ENCODE peak calls at places on chromosomes 3 and 15, in six cellular contexts. I is cardiac muscle cell; E is aorta; G is CD8-positive, alpha-beta T cell; Z is adrenal gland; J is adipocyte. R is an unnamed sample. For H3K4me1, the result is how much of the 10 kb centered on the place peaks cover.

GRCh38 chr3:41304603-41305002 is 105.3 kb downstream of the CTNNB1 start:
- DNase-seq in J (peak), Z (peak), I (peak), E (no peak), G (no peak), R (no peak)

GRCh38 chr3:183285828-183286457 is 32.9 kb downstream of the B3GNT5 start:
- DNase-seq in I (peak), J (peak), E (peak), G (peak), Z (peak), R (peak)

GRCh38 chr3:182435860-182436259 is 357.4 kb upstream of the ATP11B start:
- DNase-seq in I (no peak), G (no peak), E (no peak), J (no peak), Z (no peak), R (no peak)

GRCh38 chr3:99429501-99429900 is 208.9 kb upstream of the COL8A1 start:
- DNase-seq in I (no peak), Z (no peak), G (no peak), J (peak), E (no peak), R (no peak)

GRCh38 chr3:4849136-4849535 is 130.1 kb upstream of the BHLHE40 start:
- DNase-seq in Z (no peak), J (no peak), G (no peak), E (no peak), I (no peak), R (no peak)

GRCh38 chr15:81271761-81272644 is 51.9 kb downstream of the STARD5 start:
- DNase-seq in Z (no peak), I (no peak), J (no peak), E (no peak), G (no peak), R (no peak)

GRCh38 chr15:81098884-81099601 is 35.0 kb upstream of the CFAP161 start:
- DNase-seq in J (no peak), E (no peak), G (no peak), I (peak), Z (peak), R (no peak)

GRCh38 chr15:41286665-41287333 is 45.6 kb downstream of the OIP5 start:
- DNase-seq in I (peak), J (peak), G (no peak), E (no peak), Z (peak), R (no peak)

GRCh38 chr3:120855665-120856437 is 52.2 kb upstream of the STXBP5L start:
- DNase-seq in I (peak), Z (peak), G (no peak), E (peak), J (peak), R (no peak)

GRCh38 chr3:186268616-186269448 is 93.2 kb downstream of the DGKG start:
- DNase-seq in J (no peak), I (peak), Z (no peak), G (no peak), E (no peak), R (no peak)

GRCh38 chr15:81939604-81940440 is 106.0 kb downstream of the MEX3B start:
- DNase-seq in G (no peak), Z (no peak), J (peak), E (no peak), I (peak), R (no peak)

GRCh38 chr3:190281308-190282051 is 40.8 kb downstream of the CLDN1 start:
- DNase-seq in G (no peak), E (no peak), I (peak), Z (peak), J (peak), R (no peak)

GRCh38 chr15:69324031-69324430 is 25.3 kb downstream of the PAQR5 start:
- DNase-seq in I (no peak), E (no peak), G (no peak), Z (peak), J (peak), R (no peak)

GRCh38 chr3:114179575-114179974 is 723 bp upstream of the DRD3 start:
- DNase-seq in J (peak), G (no peak), E (no peak), I (peak), Z (no peak), R (no peak)

GRCh38 chr3:46187876-46188275 is 20.2 kb downstream of the CCR1 start:
- DNase-seq in E (no peak), Z (no peak), G (no peak), I (peak), J (no peak), R (no peak)

GRCh38 chr3:53675942-53676341 is 170.3 kb downstream of the CHDH start:
- DNase-seq in G (no peak), J (no peak), Z (no peak), I (no peak), E (no peak), R (no peak)

GRCh38 chr3:149542375-149543312 is 68.1 kb downstream of the TM4SF4 start:
- DNase-seq in G (no peak), E (no peak), J (no peak), Z (no peak), I (peak), R (no peak)

GRCh38 chr3:107846282-107846852 is 244.5 kb downstream of the CD47 start:
- DNase-seq in I (peak), Z (peak), E (peak), G (no peak), J (peak), R (peak)

GRCh38 chr15:37057831-37058230 is 42.5 kb downstream of the MEIS2 start:
- DNase-seq in J (no peak), I (no peak), G (no peak), E (no peak), Z (no peak), R (no peak)

GRCh38 chr3:179056326-179056725 is 15.3 kb downstream of the ZMAT3 start:
- DNase-seq in G (no peak), J (no peak), I (no peak), E (no peak), Z (no peak), R (no peak)

GRCh38 chr3:42369832-42370231 is 40.6 kb downstream of the LYZL4 start:
- DNase-seq in J (no peak), Z (no peak), E (no peak), G (no peak), I (no peak), R (no peak)

GRCh38 chr3:168877899-168878298 is 782.2 kb upstream of the GOLIM4 start:
- DNase-seq in Z (no peak), E (no peak), G (no peak), J (no peak), I (no peak), R (no peak)

GRCh38 chr15:39270976-39271375 is 309.9 kb upstream of the THBS1 start:
- DNase-seq in G (no peak), J (peak), I (peak), Z (no peak), E (no peak), R (no peak)

GRCh38 chr3:177835008-177835407 is 637.7 kb upstream of the TBL1XR1 start:
- DNase-seq in E (no peak), G (no peak), J (peak), Z (no peak), I (peak), R (no peak)

GRCh38 chr3:32865364-32865763 is 47.6 kb downstream of the TRIM71 start:
- DNase-seq in Z (no peak), I (peak), G (no peak), J (peak), E (no peak), R (no peak)

GRCh38 chr3:161939919-161940693 is 443.5 kb downstream of the OTOL1 start:
- DNase-seq in E (no peak), I (peak), G (no peak), J (peak), Z (no peak), R (no peak)

GRCh38 chr3:185069583-185070030 is 83.3 kb downstream of the C3orf70 start:
- DNase-seq in J (no peak), I (no peak), Z (no peak), E (no peak), G (no peak), R (no peak)

GRCh38 chr15:69760890-69761568 is 308.4 kb downstream of the RPLP1 start:
- DNase-seq in I (peak), Z (peak), E (no peak), J (peak), G (peak), R (peak)

GRCh38 chr3:123025642-123026521 is 1.7 kb downstream of the SEMA5B start:
- DNase-seq in Z (peak), E (peak), J (peak), G (no peak), I (peak), R (no peak)

GRCh38 chr3:127800508-127800907 is 21.8 kb downstream of the MGLL start:
- DNase-seq in Z (no peak), I (peak), G (no peak), J (no peak), E (no peak), R (no peak)

GRCh38 chr15:77118787-77119410 is 48.0 kb upstream of the TSPAN3 start:
- DNase-seq in E (no peak), Z (peak), I (peak), J (peak), G (peak), R (peak)

GRCh38 chr3:14413381-14414071 is 11.1 kb downstream of the SLC6A6 start:
- DNase-seq in G (no peak), I (no peak), E (no peak), Z (peak), J (peak), R (no peak)

GRCh38 chr15:69996321-69996720 is 101.4 kb downstream of the TLE3 start:
- DNase-seq in Z (no peak), G (no peak), E (no peak), I (no peak), J (no peak), R (no peak)

GRCh38 chr15:68354923-68355322 is 77.0 kb downstream of the ITGA11 start:
- DNase-seq in I (peak), G (no peak), E (no peak), Z (no peak), J (peak), R (no peak)

GRCh38 chr15:42091753-42092665 is 2.4 kb downstream of the PLA2G4D start:
- DNase-seq in Z (no peak), J (peak), I (no peak), G (no peak), E (no peak), R (no peak)

GRCh38 chr15:47404877-47405276 is 312.4 kb upstream of the SEMA6D start:
- DNase-seq in J (no peak), Z (no peak), G (no peak), I (no peak), E (no peak), R (no peak)

GRCh38 chr15:77083381-77084160 is 12.7 kb upstream of the TSPAN3 start:
- DNase-seq in G (peak), J (no peak), E (peak), I (peak), Z (peak), R (peak)

GRCh38 chr3:112629425-112629824 is 11.5 kb downstream of the CCDC80 start:
- DNase-seq in Z (peak), E (no peak), G (no peak), I (peak), J (peak), R (peak)

GRCh38 chr3:152961323-152961722 is 126.4 kb downstream of the P2RY1 start:
- DNase-seq in Z (no peak), J (peak), G (no peak), E (no peak), I (peak), R (no peak)

DNA sequence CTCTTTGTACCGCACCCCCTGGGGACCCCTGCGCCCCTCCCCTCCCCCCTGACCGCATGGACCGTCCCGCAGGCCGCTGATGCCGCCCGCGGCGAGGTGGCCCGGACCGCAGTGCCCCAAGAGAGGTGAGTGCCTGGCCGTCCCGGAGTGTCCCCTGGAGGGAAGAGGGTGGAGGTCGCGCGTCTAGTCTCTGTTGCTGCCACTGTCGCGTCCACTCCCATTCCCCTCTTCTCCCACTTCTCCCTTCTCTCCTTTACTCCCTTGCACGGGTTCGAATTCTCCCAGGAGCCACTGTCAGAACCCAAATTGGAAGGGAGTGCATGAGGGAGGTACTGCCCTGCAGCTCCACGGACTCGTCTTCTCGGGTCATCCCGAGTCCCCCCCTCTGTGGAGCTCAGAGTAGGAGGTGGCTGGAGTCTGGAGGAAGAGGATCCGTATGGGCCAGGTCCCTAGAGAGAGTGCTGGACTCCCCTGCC is 754 bp downstream of the CSK start:
- DNase-seq in Z (no peak), E (no peak), J (peak), G (no peak), I (no peak), R (no peak)
- H3K4me1 ChIP-seq in Z (under half), E (under half), J (under half), G (half or more), I (under half), R (half or more)

DNA sequence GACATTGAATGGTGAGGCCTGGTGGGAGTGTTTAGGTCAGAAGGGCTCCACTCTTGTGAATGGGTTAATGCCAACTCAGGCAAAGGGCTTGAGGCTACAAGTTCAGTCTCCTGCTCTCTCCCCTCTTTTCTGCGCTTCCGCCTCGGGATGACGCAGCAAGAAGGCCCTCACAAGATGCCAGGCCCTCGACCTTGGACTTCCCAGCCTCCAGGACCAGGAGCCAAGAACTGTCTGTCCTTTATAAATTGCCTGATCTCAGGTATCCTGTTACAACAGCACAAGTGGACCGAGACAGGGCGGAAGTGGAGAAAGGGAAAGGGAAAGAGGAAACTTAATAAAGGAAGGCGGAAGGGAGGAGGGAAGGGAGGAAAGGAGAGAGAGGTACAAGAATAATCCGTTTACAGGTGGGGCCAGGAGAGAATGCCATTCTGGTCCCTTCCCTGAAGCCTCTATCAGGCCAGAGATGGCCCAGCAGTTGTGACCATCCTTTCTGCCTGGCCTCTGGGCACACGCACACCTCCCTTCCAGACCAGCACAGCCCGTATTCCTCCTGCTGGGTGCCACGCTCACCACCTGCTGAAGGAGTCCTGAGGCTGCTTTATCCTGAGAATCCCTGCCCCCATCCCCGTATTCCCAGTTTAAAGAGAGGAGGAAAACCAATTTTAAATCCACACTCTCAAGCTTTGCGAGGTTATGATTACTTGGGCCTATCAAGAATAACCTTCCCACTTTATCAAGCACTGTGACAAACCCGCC is 64.2 kb downstream of the OXNAD1 start:
- DNase-seq in E (no peak), Z (peak), G (no peak), I (no peak), J (no peak), R (no peak)
- H3K4me1 ChIP-seq in E (under half), Z (under half), G (under half), I (under half), J (under half), R (under half)

DNA sequence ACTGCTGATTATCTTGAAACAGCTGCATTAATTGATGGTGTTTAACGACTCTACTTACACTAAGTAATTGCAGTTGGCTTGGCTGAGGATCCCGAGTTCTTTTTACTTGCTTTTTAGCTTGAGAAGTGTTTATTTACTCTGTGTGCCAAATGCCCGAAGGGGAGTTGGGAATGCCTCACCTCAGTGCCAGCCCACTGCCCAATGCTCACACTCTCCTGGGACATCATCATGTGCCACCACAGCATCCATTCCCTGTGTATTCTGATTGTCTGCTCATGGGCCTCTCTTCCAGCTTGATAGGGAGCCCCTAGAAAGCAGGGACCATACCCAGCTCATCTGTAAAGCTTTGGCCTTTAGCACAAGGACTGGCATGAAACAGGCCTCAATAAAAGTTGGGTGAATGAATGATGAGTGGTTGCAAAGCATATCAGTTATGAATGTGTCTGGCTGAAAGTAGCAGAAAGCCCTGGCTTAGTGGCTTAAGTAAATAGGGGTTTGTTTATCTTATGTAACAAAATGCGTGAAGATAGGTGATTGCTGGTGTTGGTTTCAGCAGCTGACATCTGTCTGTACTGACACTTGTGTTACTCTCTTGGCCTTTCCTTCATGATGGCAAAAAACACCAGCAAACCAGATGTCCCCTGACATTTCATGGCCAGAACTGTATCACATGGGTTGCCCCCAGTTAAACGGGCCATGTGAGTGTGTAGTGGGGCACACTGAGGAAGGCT is 8.1 kb downstream of the PXYLP1 start:
- DNase-seq in G (no peak), J (no peak), Z (no peak), E (no peak), I (no peak), R (no peak)
- H3K4me1 ChIP-seq in G (half or more), J (under half), Z (under half), E (under half), I (under half), R (under half)

DNA sequence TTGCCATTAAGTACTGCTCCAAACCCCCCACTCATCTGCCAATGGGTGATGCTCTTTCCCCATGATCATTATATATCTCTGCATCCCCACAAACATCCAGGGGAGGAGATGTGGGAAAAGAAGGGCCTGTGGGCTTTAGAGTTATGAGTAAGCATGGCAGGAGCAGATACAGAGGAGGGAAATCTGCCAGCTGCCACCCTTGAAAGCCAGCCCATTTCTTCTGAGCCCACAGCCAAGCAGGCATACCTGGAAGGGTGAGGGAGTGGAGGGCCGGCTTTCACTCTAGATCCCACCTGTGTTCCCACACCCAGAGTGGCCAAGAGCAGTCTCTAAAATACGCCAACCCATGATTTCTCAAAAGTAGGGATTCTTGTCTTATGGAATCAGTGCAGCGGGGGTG is 1.7 kb upstream of the SLC25A38 start:
- DNase-seq in G (no peak), I (no peak), E (no peak), J (no peak), Z (no peak), R (no peak)
- H3K4me1 ChIP-seq in G (under half), I (under half), E (under half), J (under half), Z (under half), R (under half)

DNA sequence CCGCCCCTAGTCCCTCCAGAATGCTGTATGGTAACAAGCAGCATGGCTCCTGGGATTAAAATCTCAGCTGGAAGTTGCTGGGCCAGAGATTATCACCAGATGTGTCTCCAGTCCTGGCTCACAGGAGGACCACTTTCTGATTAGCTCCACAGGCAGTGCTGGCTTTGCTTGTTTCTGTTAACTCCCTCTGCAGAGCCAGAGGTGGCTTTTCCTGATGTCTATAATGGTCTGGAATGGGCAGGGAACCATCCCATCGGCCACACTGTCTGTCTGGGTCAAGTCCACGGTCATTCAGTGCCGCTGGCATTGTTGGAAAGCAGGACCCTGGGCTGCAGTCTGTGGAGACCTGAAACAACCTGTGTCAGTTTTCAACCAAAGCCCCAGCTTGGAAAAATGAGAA is 119.6 kb upstream of the CTDSPL start:
- DNase-seq in G (no peak), E (no peak), J (no peak), I (no peak), Z (no peak), R (no peak)
- H3K4me1 ChIP-seq in G (under half), E (under half), J (under half), I (half or more), Z (under half), R (under half)

GRCh38 chr15:95916568-95916967 is 413.9 kb upstream of the NR2F2 start:
- DNase-seq in I (no peak), E (no peak), G (no peak), J (no peak), Z (no peak), R (no peak)

GRCh38 chr15:95910643-95911212 is 419.8 kb upstream of the NR2F2 start:
- DNase-seq in I (no peak), G (no peak), E (no peak), Z (no peak), J (no peak), R (no peak)

GRCh38 chr15:95912728-95913127 is 417.8 kb upstream of the NR2F2 start:
- DNase-seq in G (no peak), E (no peak), J (no peak), I (no peak), Z (no peak), R (no peak)

GRCh38 chr15:95911570-95912279 is 418.8 kb upstream of the NR2F2 start:
- DNase-seq in J (no peak), I (no peak), G (no peak), E (no peak), Z (no peak), R (no peak)

DNA sequence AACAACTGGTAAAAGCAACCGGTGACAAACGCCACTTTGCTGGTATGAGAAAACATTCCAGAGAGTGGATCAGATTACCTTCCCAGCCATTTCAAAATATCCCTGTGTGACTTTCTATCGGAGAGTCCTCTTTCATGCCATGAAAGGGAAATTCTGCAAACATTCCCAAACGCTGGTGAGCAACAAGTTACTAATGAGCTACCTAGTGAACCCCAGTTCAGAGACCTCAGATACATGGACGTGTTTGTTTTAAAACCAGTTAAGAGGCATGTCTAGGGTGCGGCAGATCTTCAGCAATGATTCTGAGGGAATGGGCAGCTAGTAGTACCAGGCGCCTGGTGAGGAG is 418.2 kb upstream of the NR2F2 start:
- DNase-seq in I (no peak), Z (no peak), J (no peak), G (no peak), E (no peak), R (no peak)
- H3K4me1 ChIP-seq in I (under half), Z (under half), J (under half), G (under half), E (under half), R (under half)

R was measured in Peyer's patch.